ENCODE peak calls at places on chromosomes 16 and 17, in four cellular contexts. One of them, this sample, is unnamed.

GRCh38 chr16:28930652-28931051 is 1.1 kb upstream of the CD19 start:
- DNase-seq in DND-41: peak
- DNase-seq in GM23248: no peak
- DNase-seq in GM23338: no peak
- DNase-seq in this sample: no peak

GRCh38 chr16:76574651-76575050 is 297.4 kb downstream of the CNTNAP4 start:
- DNase-seq in DND-41: no peak
- DNase-seq in GM23248: no peak
- DNase-seq in GM23338: no peak
- DNase-seq in this sample: no peak

GRCh38 chr16:71927787-71928186 is 32.5 kb downstream of the IST1 start:
- DNase-seq in DND-41: no peak
- DNase-seq in GM23248: no peak
- DNase-seq in GM23338: no peak
- DNase-seq in this sample: no peak

GRCh38 chr16:9049241-9049640 is 42.2 kb upstream of the HAPSTR1 start:
- DNase-seq in DND-41: no peak
- DNase-seq in GM23248: peak
- DNase-seq in GM23338: no peak
- DNase-seq in this sample: no peak

GRCh38 chr17:681738-682137 is 32.9 kb downstream of the VPS53 start:
- DNase-seq in DND-41: no peak
- DNase-seq in GM23248: peak
- DNase-seq in GM23338: no peak
- DNase-seq in this sample: no peak

GRCh38 chr17:78224226-78225087 is 7.0 kb upstream of the TMEM235 start:
- DNase-seq in DND-41: no peak
- DNase-seq in GM23248: no peak
- DNase-seq in GM23338: no peak
- DNase-seq in this sample: no peak

GRCh38 chr16:67885976-67886375 is 1.3 kb downstream of the NRN1L start:
- DNase-seq in DND-41: no peak
- DNase-seq in GM23248: no peak
- DNase-seq in GM23338: no peak
- DNase-seq in this sample: no peak

GRCh38 chr17:10186771-10187425 is 11.5 kb downstream of the GAS7 start:
- DNase-seq in DND-41: no peak
- DNase-seq in GM23248: peak
- DNase-seq in GM23338: no peak
- DNase-seq in this sample: no peak

GRCh38 chr16:81608515-81609209 is 164.1 kb downstream of the CMIP start:
- DNase-seq in DND-41: no peak
- DNase-seq in GM23248: peak
- DNase-seq in GM23338: no peak
- DNase-seq in this sample: no peak

GRCh38 chr17:2691965-2692780 is 19.4 kb downstream of the CLUH start:
- DNase-seq in DND-41: no peak
- DNase-seq in GM23248: no peak
- DNase-seq in GM23338: peak
- DNase-seq in this sample: no peak

GRCh38 chr16:23509763-23510153 is 536 bp downstream of the GGA2 start:
- DNase-seq in DND-41: no peak
- DNase-seq in GM23248: peak
- DNase-seq in GM23338: peak
- DNase-seq in this sample: peak

GRCh38 chr17:55332296-55333041 is 67.7 kb downstream of the HLF start:
- DNase-seq in DND-41: no peak
- DNase-seq in GM23248: no peak
- DNase-seq in GM23338: no peak
- DNase-seq in this sample: no peak

GRCh38 chr17:36629252-36629847 is 28.0 kb downstream of the MRM1 start:
- DNase-seq in DND-41: peak
- DNase-seq in GM23248: peak
- DNase-seq in GM23338: peak
- DNase-seq in this sample: peak

GRCh38 chr16:561957-562938 is 2.1 kb downstream of the PRR35 start:
- DNase-seq in DND-41: no peak
- DNase-seq in GM23248: no peak
- DNase-seq in GM23338: no peak
- DNase-seq in this sample: no peak
- TF ChIP-seq EZH2 in DND-41: no peak
- TF ChIP-seq EZH2 in GM23248: no peak
- TF ChIP-seq EZH2 in GM23338: no peak
- TF ChIP-seq EZH2 in this sample: no peak

GRCh38 chr17:30454635-30455034 is 22.6 kb upstream of the GOSR1 start:
- DNase-seq in DND-41: no peak
- DNase-seq in GM23248: no peak
- DNase-seq in GM23338: no peak
- DNase-seq in this sample: no peak
- TF ChIP-seq EZH2 in DND-41: no peak
- TF ChIP-seq EZH2 in GM23248: no peak
- TF ChIP-seq EZH2 in GM23338: no peak
- TF ChIP-seq EZH2 in this sample: no peak

GRCh38 chr16:47035436-47035835 is 62.0 kb upstream of the DNAJA2 start:
- DNase-seq in DND-41: no peak
- DNase-seq in GM23248: no peak
- DNase-seq in GM23338: no peak
- DNase-seq in this sample: no peak

GRCh38 chr16:47034455-47034854 is 61.0 kb upstream of the DNAJA2 start:
- DNase-seq in DND-41: no peak
- DNase-seq in GM23248: no peak
- DNase-seq in GM23338: no peak
- DNase-seq in this sample: no peak

GRCh38 chr16:47037396-47037745 is 63.9 kb upstream of the DNAJA2 start:
- DNase-seq in DND-41: peak
- DNase-seq in GM23248: no peak
- DNase-seq in GM23338: peak
- DNase-seq in this sample: peak

GRCh38 chr16:47036201-47036600 is 62.7 kb upstream of the DNAJA2 start:
- DNase-seq in DND-41: no peak
- DNase-seq in GM23248: no peak
- DNase-seq in GM23338: no peak
- DNase-seq in this sample: no peak

GRCh38 chr16:47037746-47038458 is 64.4 kb upstream of the DNAJA2 start:
- DNase-seq in DND-41: peak
- DNase-seq in GM23248: peak
- DNase-seq in GM23338: peak
- DNase-seq in this sample: peak
- TF ChIP-seq EZH2 in DND-41: no peak
- TF ChIP-seq EZH2 in GM23248: no peak
- TF ChIP-seq EZH2 in GM23338: no peak
- TF ChIP-seq EZH2 in this sample: no peak

GRCh38 chr16:88953003-88953690 is 23.9 kb downstream of the CBFA2T3 start:
- DNase-seq in DND-41: no peak
- DNase-seq in GM23248: no peak
- DNase-seq in GM23338: no peak
- DNase-seq in this sample: no peak

GRCh38 chr16:88955906-88956305 is 21.1 kb downstream of the CBFA2T3 start:
- DNase-seq in DND-41: no peak
- DNase-seq in GM23248: no peak
- DNase-seq in GM23338: no peak
- DNase-seq in this sample: no peak

GRCh38 chr16:88948781-88949490 is 28.1 kb downstream of the CBFA2T3 start:
- DNase-seq in DND-41: no peak
- DNase-seq in GM23248: peak
- DNase-seq in GM23338: no peak
- DNase-seq in this sample: no peak

GRCh38 chr16:88951989-88952388 is 25.0 kb downstream of the CBFA2T3 start:
- DNase-seq in DND-41: no peak
- DNase-seq in GM23248: no peak
- DNase-seq in GM23338: no peak
- DNase-seq in this sample: no peak

DNA sequence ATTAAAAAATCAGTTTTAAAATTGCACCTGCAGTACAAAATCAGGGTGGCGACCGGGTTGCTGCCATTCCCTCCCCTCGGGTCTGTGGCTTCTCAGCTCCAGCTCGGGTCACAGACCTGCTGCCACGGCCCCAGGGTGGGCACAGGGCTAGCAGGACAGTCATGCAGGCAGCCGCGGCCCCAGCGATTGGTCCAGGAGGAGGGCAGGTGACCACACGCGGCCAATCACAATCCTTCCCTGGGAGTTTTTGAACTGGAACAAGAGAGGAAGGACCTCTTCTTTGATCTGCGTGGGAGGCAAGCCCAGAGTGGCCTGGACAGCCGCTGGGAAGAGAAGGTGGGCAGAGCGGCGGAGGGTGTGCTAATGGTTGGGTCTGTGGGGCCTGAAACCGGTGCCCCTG is 25.5 kb downstream of the CBFA2T3 start:
- DNase-seq in DND-41: no peak
- DNase-seq in GM23248: no peak
- DNase-seq in GM23338: no peak
- DNase-seq in this sample: no peak
- TF ChIP-seq EZH2 in DND-41: no peak
- TF ChIP-seq EZH2 in GM23248: no peak
- TF ChIP-seq EZH2 in GM23338: no peak
- TF ChIP-seq EZH2 in this sample: no peak

DNA sequence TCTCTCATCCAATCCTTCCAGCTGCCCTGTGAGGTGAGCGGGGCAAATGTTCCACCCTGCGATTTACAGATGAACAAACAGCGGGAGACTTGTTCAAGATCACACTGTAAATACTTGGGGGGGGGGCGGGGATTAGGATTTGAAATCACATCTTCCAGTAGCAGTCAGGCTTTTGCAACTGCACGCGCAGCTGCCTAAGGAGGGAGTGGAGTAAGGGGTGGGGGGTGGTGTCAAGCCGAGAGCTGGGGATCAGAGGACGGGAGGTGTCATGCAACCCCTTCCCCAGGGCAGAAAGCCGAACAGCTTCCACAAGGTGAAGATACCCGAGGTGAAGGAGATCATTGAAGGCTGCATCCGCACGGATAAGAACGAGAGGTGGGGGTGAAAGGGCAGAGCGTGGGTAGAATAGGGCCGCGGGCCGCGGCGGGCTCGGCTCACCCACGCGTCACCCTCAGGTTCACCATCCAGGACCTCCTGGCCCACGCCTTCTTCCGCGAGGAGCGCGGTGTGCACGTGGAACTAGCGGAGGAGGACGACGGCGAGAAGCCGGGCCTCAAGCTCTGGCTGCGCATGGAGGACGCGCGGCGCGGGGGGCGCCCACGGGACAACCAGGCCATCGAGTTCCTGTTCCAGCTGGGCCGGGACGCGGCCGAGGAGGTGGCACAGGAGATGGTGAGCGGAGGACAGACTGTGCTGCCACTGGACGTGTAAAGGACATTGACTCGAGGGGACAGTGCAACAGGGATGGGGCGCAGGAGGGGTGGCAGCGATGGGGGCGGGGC is 4.6 kb downstream of the WNK4 start:
- DNase-seq in DND-41: no peak
- DNase-seq in GM23248: no peak
- DNase-seq in GM23338: no peak
- DNase-seq in this sample: no peak
- TF ChIP-seq EZH2 in DND-41: no peak
- TF ChIP-seq EZH2 in GM23248: no peak
- TF ChIP-seq EZH2 in GM23338: no peak
- TF ChIP-seq EZH2 in this sample: no peak

DNA sequence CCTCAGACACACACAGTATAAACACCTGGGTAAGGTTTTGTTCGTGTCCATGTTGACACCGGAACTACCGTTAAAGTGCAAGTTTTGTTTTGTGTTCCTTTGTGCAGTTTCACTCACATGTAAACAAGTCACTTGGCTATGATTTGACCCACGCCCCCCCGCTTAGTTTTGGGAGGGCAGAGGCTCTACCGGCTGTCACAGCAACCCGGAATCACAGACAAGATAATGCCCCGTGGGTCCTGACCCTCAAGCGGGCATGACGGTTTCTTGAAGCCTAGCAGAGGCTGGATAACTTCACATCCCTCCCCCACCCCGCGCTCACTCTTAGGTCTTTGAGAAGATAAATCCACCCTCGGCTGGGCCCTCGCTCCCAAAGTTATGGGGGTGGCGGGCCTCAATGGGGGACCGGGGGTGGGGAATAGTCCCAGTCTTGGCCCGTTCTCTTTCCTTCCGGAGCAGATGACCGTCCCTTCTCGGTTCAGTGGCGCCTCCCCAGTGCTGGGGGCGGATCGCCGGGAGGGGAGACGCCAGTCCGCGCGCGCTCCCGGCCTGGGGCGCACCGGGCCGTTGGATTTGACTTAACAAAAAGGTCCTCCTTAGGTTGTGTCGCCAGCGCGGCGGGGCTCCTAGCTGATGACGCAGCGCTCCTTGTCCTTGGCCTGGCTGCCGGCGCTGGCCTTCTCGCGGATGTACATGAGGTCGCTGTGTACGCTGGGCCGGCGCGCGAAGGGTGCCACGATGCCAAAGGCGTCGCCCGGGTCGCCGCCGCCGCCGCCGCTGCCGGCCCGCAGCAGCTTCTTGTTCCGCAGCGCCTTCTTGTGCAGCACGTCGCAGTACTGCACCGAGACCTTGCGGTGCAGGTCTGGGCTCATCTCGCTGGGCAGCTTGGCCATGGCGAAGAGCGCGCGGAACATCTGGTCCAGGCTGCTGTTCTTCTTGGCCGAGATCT is 1.4 kb downstream of the RASD1 start:
- DNase-seq in DND-41: no peak
- DNase-seq in GM23248: peak
- DNase-seq in GM23338: peak
- DNase-seq in this sample: peak
- TF ChIP-seq EZH2 in DND-41: no peak
- TF ChIP-seq EZH2 in GM23248: no peak
- TF ChIP-seq EZH2 in GM23338: no peak
- TF ChIP-seq EZH2 in this sample: no peak

GRCh38 chr17:33291248-33292183 is 1.6 kb downstream of the ASIC2 start:
- DNase-seq in DND-41: no peak
- DNase-seq in GM23248: peak
- DNase-seq in GM23338: peak
- DNase-seq in this sample: no peak
- TF ChIP-seq EZH2 in DND-41: no peak
- TF ChIP-seq EZH2 in GM23248: peak
- TF ChIP-seq EZH2 in GM23338: peak
- TF ChIP-seq EZH2 in this sample: no peak

DNA sequence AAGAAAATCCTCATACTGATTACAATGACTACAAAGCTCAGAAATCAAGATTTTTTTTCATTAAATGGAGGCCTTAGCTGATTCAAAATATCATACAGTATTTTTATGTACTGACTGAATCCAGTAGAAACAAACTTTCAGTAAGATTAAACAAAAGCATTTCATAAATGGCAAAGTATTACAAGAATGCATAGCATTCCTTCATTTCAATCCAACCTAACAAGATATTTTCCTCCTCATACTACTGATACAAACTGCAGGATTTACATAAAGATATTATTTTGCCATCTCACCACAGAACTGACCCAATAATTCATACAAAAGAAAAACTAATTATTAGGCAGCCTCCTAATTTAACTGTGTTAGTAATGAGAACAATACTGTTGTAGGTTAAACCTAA is 6.2 kb upstream of the KANSL1 start:
- DNase-seq in DND-41: no peak
- DNase-seq in GM23248: no peak
- DNase-seq in GM23338: no peak
- DNase-seq in this sample: no peak
- TF ChIP-seq EZH2 in DND-41: no peak
- TF ChIP-seq EZH2 in GM23248: no peak
- TF ChIP-seq EZH2 in GM23338: no peak
- TF ChIP-seq EZH2 in this sample: no peak